ENCODE peak calls at places on chromosomes 5 and 9, in four cellular contexts. One of them, this sample, is unnamed.

GRCh38 chr5:141878186-141878770 is at the start of gene PCDH1:
- DNase-seq in H9: no peak
- DNase-seq in neuronal stem cell: no peak
- DNase-seq in H1: no peak
- DNase-seq in this sample: peak

GRCh38 chr9:99635032-99635431 is 186.7 kb upstream of the NR4A3 start:
- DNase-seq in H9: no peak
- DNase-seq in neuronal stem cell: no peak
- DNase-seq in H1: no peak
- DNase-seq in this sample: peak

GRCh38 chr9:81108821-81109220 is 580.5 kb downstream of the TLE1 start:
- DNase-seq in H9: no peak
- DNase-seq in neuronal stem cell: no peak
- DNase-seq in H1: no peak
- DNase-seq in this sample: no peak

GRCh38 chr9:87766697-87767096 is 40.8 kb downstream of the CTSL start:
- DNase-seq in H9: peak
- DNase-seq in neuronal stem cell: no peak
- DNase-seq in H1: no peak
- DNase-seq in this sample: no peak

GRCh38 chr5:179272326-179273073 is 72.8 kb downstream of the ADAMTS2 start:
- DNase-seq in H9: peak
- DNase-seq in neuronal stem cell: no peak
- DNase-seq in H1: no peak
- DNase-seq in this sample: no peak

GRCh38 chr5:172506921-172507320 is 52.6 kb upstream of the SH3PXD2B start:
- DNase-seq in H9: peak
- DNase-seq in neuronal stem cell: no peak
- DNase-seq in H1: peak
- DNase-seq in this sample: no peak

GRCh38 chr5:172145870-172146747 is 41.9 kb downstream of the STK10 start:
- DNase-seq in H9: no peak
- DNase-seq in neuronal stem cell: no peak
- DNase-seq in H1: no peak
- DNase-seq in this sample: no peak

GRCh38 chr9:114130624-114131277 is 24.6 kb upstream of the COL27A1 start:
- DNase-seq in H9: no peak
- DNase-seq in neuronal stem cell: no peak
- DNase-seq in H1: no peak
- DNase-seq in this sample: no peak

GRCh38 chr9:115411516-115411915 is 293.6 kb upstream of the TNC start:
- DNase-seq in H9: no peak
- DNase-seq in neuronal stem cell: no peak
- DNase-seq in H1: no peak
- DNase-seq in this sample: no peak

GRCh38 chr9:22052376-22052945 is 43.4 kb upstream of the CDKN2B start:
- DNase-seq in H9: no peak
- DNase-seq in neuronal stem cell: no peak
- DNase-seq in H1: no peak
- DNase-seq in this sample: peak

GRCh38 chr9:38024036-38024681 is 44.9 kb downstream of the SHB start:
- DNase-seq in H9: peak
- DNase-seq in neuronal stem cell: no peak
- DNase-seq in H1: no peak
- DNase-seq in this sample: peak

GRCh38 chr5:143248822-143249579 is 154.5 kb downstream of the NR3C1 start:
- DNase-seq in H9: no peak
- DNase-seq in neuronal stem cell: no peak
- DNase-seq in H1: no peak
- DNase-seq in this sample: peak

GRCh38 chr9:3348169-3348568 is 177.6 kb downstream of the RFX3 start:
- DNase-seq in H9: no peak
- DNase-seq in neuronal stem cell: no peak
- DNase-seq in H1: no peak
- DNase-seq in this sample: no peak

GRCh38 chr5:23389543-23390215 is 117.7 kb upstream of the PRDM9 start:
- DNase-seq in H9: no peak
- DNase-seq in neuronal stem cell: peak
- DNase-seq in H1: no peak
- DNase-seq in this sample: no peak

GRCh38 chr9:13478235-13478634 is 198.7 kb upstream of the MPDZ start:
- DNase-seq in H9: no peak
- DNase-seq in neuronal stem cell: no peak
- DNase-seq in H1: no peak
- DNase-seq in this sample: no peak

GRCh38 chr5:143014017-143014651 is 244.0 kb downstream of the ARHGAP26 start:
- DNase-seq in H9: peak
- DNase-seq in neuronal stem cell: no peak
- DNase-seq in H1: peak
- DNase-seq in this sample: no peak

GRCh38 chr9:114177423-114178064 is 22.2 kb downstream of the COL27A1 start:
- DNase-seq in H9: no peak
- DNase-seq in neuronal stem cell: no peak
- DNase-seq in H1: no peak
- DNase-seq in this sample: peak

GRCh38 chr9:137295313-137296213 is 6.5 kb downstream of the NRARP start:
- DNase-seq in H9: peak
- DNase-seq in neuronal stem cell: peak
- DNase-seq in H1: peak
- DNase-seq in this sample: no peak

GRCh38 chr5:39328731-39329130 is 35.6 kb downstream of the C9 start:
- DNase-seq in H9: no peak
- DNase-seq in neuronal stem cell: no peak
- DNase-seq in H1: no peak
- DNase-seq in this sample: no peak

GRCh38 chr9:121990600-121991304 is 102.4 kb downstream of the TTLL11 start:
- DNase-seq in H9: no peak
- DNase-seq in neuronal stem cell: no peak
- DNase-seq in H1: no peak
- DNase-seq in this sample: no peak

GRCh38 chr5:151617841-151618710 is 26.9 kb upstream of the FAT2 start:
- DNase-seq in H9: no peak
- DNase-seq in neuronal stem cell: no peak
- DNase-seq in H1: no peak
- DNase-seq in this sample: no peak

GRCh38 chr9:98726735-98727134 is 18.0 kb upstream of the GABBR2 start:
- DNase-seq in H9: no peak
- DNase-seq in neuronal stem cell: no peak
- DNase-seq in H1: no peak
- DNase-seq in this sample: peak

GRCh38 chr5:134175874-134176522 is 752 bp downstream of the SKP1 start:
- DNase-seq in H9: no peak
- DNase-seq in neuronal stem cell: no peak
- DNase-seq in H1: no peak
- DNase-seq in this sample: peak

GRCh38 chr5:96968614-96969013 is 32.7 kb downstream of the LNPEP start:
- DNase-seq in H9: no peak
- DNase-seq in neuronal stem cell: no peak
- DNase-seq in H1: no peak
- DNase-seq in this sample: peak

GRCh38 chr9:89869774-89870173 is 265.0 kb downstream of the GADD45G start:
- DNase-seq in H9: no peak
- DNase-seq in neuronal stem cell: no peak
- DNase-seq in H1: no peak
- DNase-seq in this sample: peak

GRCh38 chr5:76836181-76836580 is 13.6 kb upstream of the S100Z start:
- DNase-seq in H9: no peak
- DNase-seq in neuronal stem cell: no peak
- DNase-seq in H1: no peak
- DNase-seq in this sample: peak

GRCh38 chr5:74587895-74588294 is 52.6 kb downstream of the ENC1 start:
- DNase-seq in H9: no peak
- DNase-seq in neuronal stem cell: no peak
- DNase-seq in H1: no peak
- DNase-seq in this sample: no peak

GRCh38 chr9:2726620-2727335 is 9.5 kb downstream of the KCNV2 start:
- DNase-seq in H9: no peak
- DNase-seq in neuronal stem cell: no peak
- DNase-seq in H1: no peak
- DNase-seq in this sample: no peak

GRCh38 chr9:136484153-136485048 is 1.6 kb upstream of the SEC16A start:
- DNase-seq in H9: no peak
- DNase-seq in neuronal stem cell: no peak
- DNase-seq in H1: no peak
- DNase-seq in this sample: no peak

GRCh38 chr5:76813982-76814562 is 4.8 kb upstream of the F2RL1 start:
- DNase-seq in H9: no peak
- DNase-seq in neuronal stem cell: no peak
- DNase-seq in H1: no peak
- DNase-seq in this sample: peak

GRCh38 chr9:130458804-130459067 is 14.0 kb downstream of the ASS1 start:
- DNase-seq in H9: no peak
- DNase-seq in neuronal stem cell: no peak
- DNase-seq in H1: no peak
- DNase-seq in this sample: no peak

GRCh38 chr5:164801910-164802309 is 1296.5 kb downstream of the MAT2B start:
- DNase-seq in H9: no peak
- DNase-seq in neuronal stem cell: no peak
- DNase-seq in H1: no peak
- DNase-seq in this sample: no peak

GRCh38 chr5:113151641-113152040 is 175.0 kb downstream of the DCP2 start:
- DNase-seq in H9: no peak
- DNase-seq in neuronal stem cell: no peak
- DNase-seq in H1: no peak
- DNase-seq in this sample: no peak

GRCh38 chr5:158992104-158992740 is 107.5 kb downstream of the EBF1 start:
- DNase-seq in H9: no peak
- DNase-seq in neuronal stem cell: no peak
- DNase-seq in H1: no peak
- DNase-seq in this sample: no peak

GRCh38 chr5:158991391-158991790 is 108.3 kb downstream of the EBF1 start:
- DNase-seq in H9: no peak
- DNase-seq in neuronal stem cell: no peak
- DNase-seq in H1: no peak
- DNase-seq in this sample: no peak

GRCh38 chr5:158988987-158989624 is 110.6 kb downstream of the EBF1 start:
- DNase-seq in H9: no peak
- DNase-seq in neuronal stem cell: no peak
- DNase-seq in H1: no peak
- DNase-seq in this sample: no peak

GRCh38 chr5:158987231-158987630 is 112.5 kb downstream of the EBF1 start:
- DNase-seq in H9: no peak
- DNase-seq in neuronal stem cell: no peak
- DNase-seq in H1: no peak
- DNase-seq in this sample: no peak

DNA sequence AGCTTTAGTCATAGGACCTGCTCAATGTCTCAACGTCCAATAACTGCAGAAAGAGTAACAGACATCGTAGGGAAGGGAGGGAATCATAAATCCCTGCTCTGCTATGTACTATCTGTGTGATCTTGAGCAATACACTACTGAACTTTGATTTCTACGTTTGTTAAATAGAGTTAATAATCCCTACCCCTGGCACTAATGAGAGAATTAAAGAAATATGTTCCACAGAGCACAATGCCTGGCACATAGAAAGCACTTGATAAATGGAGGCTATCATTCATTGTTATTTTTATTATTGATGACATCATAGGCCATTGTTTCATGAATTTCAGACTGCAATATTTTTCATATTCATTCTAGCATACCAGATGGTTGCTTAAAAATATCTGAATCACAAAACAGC is 108.7 kb downstream of the EBF1 start:
- DNase-seq in H9: no peak
- DNase-seq in neuronal stem cell: no peak
- DNase-seq in H1: no peak
- DNase-seq in this sample: no peak
- H2BK12ac ChIP-seq in H9: no peak
- H2BK12ac ChIP-seq in neuronal stem cell: no peak
- H2BK12ac ChIP-seq in H1: no peak
- H2BK12ac ChIP-seq in this sample: no peak

GRCh38 chr5:150409638-150410523 is 2.8 kb downstream of the CD74 start:
- DNase-seq in H9: peak
- DNase-seq in neuronal stem cell: peak
- DNase-seq in H1: peak
- DNase-seq in this sample: peak
- H4K91ac ChIP-seq in H9: no peak
- H4K91ac ChIP-seq in neuronal stem cell: no peak
- H4K91ac ChIP-seq in H1: no peak
- H4K91ac ChIP-seq in this sample: peak

GRCh38 chr9:125844611-125845010 is 97.4 kb downstream of the PBX3 start:
- DNase-seq in H9: no peak
- DNase-seq in neuronal stem cell: no peak
- DNase-seq in H1: no peak
- DNase-seq in this sample: no peak
- H3K4me2 ChIP-seq in H9: no peak
- H3K4me2 ChIP-seq in neuronal stem cell: no peak
- H3K4me2 ChIP-seq in H1: no peak
- H3K4me2 ChIP-seq in this sample: no peak

DNA sequence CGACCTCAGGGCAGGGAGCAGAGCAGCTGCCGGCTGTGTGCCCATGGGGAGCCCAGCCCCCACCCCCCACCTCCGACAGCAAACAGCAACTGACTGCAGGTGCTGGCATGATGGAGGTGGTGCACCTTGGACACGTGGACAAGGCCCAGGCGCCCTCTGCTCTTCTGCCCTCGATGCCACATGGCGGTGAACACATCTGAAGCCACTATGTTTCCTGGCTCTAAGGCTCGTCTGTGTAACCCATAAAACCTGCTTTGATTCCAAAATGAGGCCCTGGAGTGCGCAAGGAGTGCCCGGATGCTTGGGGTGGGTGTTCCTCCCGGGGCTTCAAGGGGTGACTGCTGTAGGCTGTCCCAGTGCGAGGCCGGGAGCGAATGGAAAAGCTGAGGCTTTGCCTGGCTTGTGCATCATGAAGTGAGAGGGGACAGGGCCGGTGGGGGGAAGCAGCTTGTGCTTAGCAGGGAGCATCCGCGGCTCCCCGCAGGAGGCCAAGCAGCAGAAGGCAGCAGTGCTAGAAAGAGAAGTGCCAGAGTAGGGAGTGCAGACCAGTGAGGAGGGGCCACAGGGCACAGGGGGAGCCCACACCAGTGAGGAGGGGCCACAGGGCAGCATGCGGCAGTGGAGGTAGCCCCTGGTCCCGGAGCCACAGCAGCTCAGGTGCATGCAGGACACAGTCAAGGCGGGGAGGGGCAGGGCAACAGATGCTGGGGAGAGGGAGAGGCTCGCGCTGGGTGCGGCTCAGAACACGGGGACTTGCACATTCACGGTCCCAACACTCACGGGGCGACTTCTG is 30.0 kb downstream of the NKD2 start:
- DNase-seq in H9: no peak
- DNase-seq in neuronal stem cell: no peak
- DNase-seq in H1: no peak
- DNase-seq in this sample: no peak
- H2BK12ac ChIP-seq in H9: no peak
- H2BK12ac ChIP-seq in neuronal stem cell: peak
- H2BK12ac ChIP-seq in H1: peak
- H2BK12ac ChIP-seq in this sample: no peak

This sample was measured in mesenchymal stem cell.